ENCODE peak calls at places on chromosome 11, in nine cellular contexts. M is pancreas, Z is AG04450, S is A549, K is tibial artery, O is neural progenitor cell, U is psoas muscle, Y is upper lobe of right lung, P is fibroblast of lung. J is an unnamed sample.

GRCh38 chr11:132898021-132898420 is 634.3 kb downstream of the OPCML start:
- DNase-seq in M (no peak), Z (no peak), S (no peak), K (no peak), O (no peak), U (no peak), Y (no peak), P (peak), J (peak)

GRCh38 chr11:133955091-133955846 is 1.5 kb downstream of the IGSF9B start:
- DNase-seq in M (no peak), Z (no peak), S (no peak), K (peak), O (peak), U (peak), Y (no peak), P (no peak), J (no peak)

GRCh38 chr11:27242591-27242990 is 120.4 kb downstream of the CCDC34 start:
- DNase-seq in M (no peak), Z (no peak), S (no peak), K (no peak), O (no peak), U (no peak), Y (no peak), P (peak), J (no peak)

GRCh38 chr11:109808569-109808968 is 284.6 kb upstream of the ZC3H12C start:
- DNase-seq in M (no peak), Z (no peak), S (no peak), K (no peak), O (no peak), U (no peak), Y (no peak), P (peak), J (no peak)

GRCh38 chr11:6609502-6610015 is 2.5 kb downstream of the TAF10 start:
- DNase-seq in M (no peak), Z (no peak), S (no peak), K (no peak), O (no peak), U (no peak), Y (no peak), P (no peak), J (no peak)

GRCh38 chr11:57397394-57397990 is 7.0 kb upstream of the PRG2 start:
- DNase-seq in M (no peak), Z (no peak), S (no peak), K (no peak), O (no peak), U (no peak), Y (no peak), P (no peak), J (no peak)

GRCh38 chr11:34830648-34831047 is 85.5 kb downstream of the APIP start:
- DNase-seq in M (no peak), Z (peak), S (no peak), K (no peak), O (no peak), U (no peak), Y (no peak), P (peak), J (no peak)

GRCh38 chr11:57306941-57307598 is 17.7 kb downstream of the TNKS1BP1 start:
- DNase-seq in M (no peak), Z (no peak), S (no peak), K (no peak), O (no peak), U (peak), Y (no peak), P (no peak), J (no peak)

GRCh38 chr11:33719587-33719986 is 16.6 kb downstream of the CD59 start:
- DNase-seq in M (no peak), Z (no peak), S (no peak), K (no peak), O (no peak), U (no peak), Y (no peak), P (no peak), J (no peak)

GRCh38 chr11:33713162-33713913 is 12.7 kb upstream of the C11orf91 start:
- DNase-seq in M (no peak), Z (no peak), S (no peak), K (no peak), O (no peak), U (no peak), Y (no peak), P (peak), J (no peak)

GRCh38 chr11:33718441-33718840 is 17.8 kb downstream of the CD59 start:
- DNase-seq in M (no peak), Z (no peak), S (no peak), K (no peak), O (no peak), U (no peak), Y (no peak), P (no peak), J (no peak)

GRCh38 chr11:33713914-33714398 is 13.3 kb upstream of the C11orf91 start:
- DNase-seq in M (no peak), Z (no peak), S (no peak), K (no peak), O (no peak), U (no peak), Y (no peak), P (no peak), J (no peak)

GRCh38 chr11:33716236-33716635 is 15.6 kb upstream of the C11orf91 start:
- DNase-seq in M (no peak), Z (no peak), S (peak), K (no peak), O (no peak), U (no peak), Y (no peak), P (peak), J (no peak)
- TF ChIP-seq CTCF in M (peak), Z (peak), S (peak), K (peak), O (peak), U (peak), Y (peak), P (peak), J (peak)

GRCh38 chr11:54927704-54928103 is 221.1 kb downstream of the OR4A5 start:
- DNase-seq in M (no peak), Z (no peak), S (no peak), K (no peak), O (no peak), U (no peak), Y (no peak), P (no peak), J (no peak)
- H3K4me3 ChIP-seq in M (no peak), Z (no peak), S (no peak), K (no peak), O (no peak), U (no peak), Y (no peak), P (no peak), J (no peak)

GRCh38 chr11:10349281-10349665 is 44.4 kb downstream of the ADM start:
- DNase-seq in M (no peak), Z (no peak), S (no peak), K (no peak), O (no peak), U (no peak), Y (no peak), P (no peak), J (no peak)
- H3K27ac ChIP-seq in M (no peak), Z (no peak), S (no peak), K (no peak), O (no peak), U (peak), Y (no peak), P (no peak), J (no peak)

GRCh38 chr11:94998285-94998684 is 24.8 kb downstream of the KDM4D start:
- DNase-seq in M (no peak), Z (no peak), S (no peak), K (no peak), O (no peak), U (no peak), Y (no peak), P (no peak), J (no peak)

GRCh38 chr11:94993400-94993943 is 20.0 kb downstream of the KDM4D start:
- DNase-seq in M (no peak), Z (no peak), S (no peak), K (no peak), O (no peak), U (no peak), Y (no peak), P (no peak), J (no peak)

DNA sequence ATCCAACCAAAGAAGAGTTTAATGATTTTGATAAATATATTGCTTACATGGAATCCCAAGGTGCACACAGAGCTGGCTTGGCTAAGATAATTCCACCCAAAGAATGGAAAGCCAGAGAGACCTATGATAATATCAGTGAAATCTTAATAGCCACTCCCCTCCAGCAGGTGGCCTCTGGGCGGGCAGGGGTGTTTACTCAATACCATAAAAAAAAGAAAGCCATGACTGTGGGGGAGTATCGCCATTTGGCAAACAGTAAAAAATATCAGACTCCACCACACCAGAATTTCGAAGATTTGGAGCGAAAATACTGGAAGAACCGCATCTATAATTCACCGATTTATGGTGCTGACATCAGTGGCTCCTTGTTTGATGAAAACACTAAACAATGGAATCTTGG is 23.9 kb downstream of the KDM4D start:
- DNase-seq in M (no peak), Z (no peak), S (no peak), K (no peak), O (no peak), U (no peak), Y (no peak), P (no peak), J (no peak)
- TF ChIP-seq CTCF in M (no peak), Z (no peak), S (no peak), K (no peak), O (no peak), U (no peak), Y (no peak), P (no peak), J (no peak)

GRCh38 chr11:9137293-9138132 is 46.1 kb upstream of the SCUBE2 start:
- DNase-seq in M (peak), Z (peak), S (peak), K (peak), O (peak), U (peak), Y (peak), P (peak), J (peak)

GRCh38 chr11:9130297-9130696 is 38.9 kb upstream of the SCUBE2 start:
- DNase-seq in M (no peak), Z (no peak), S (no peak), K (no peak), O (no peak), U (no peak), Y (no peak), P (no peak), J (no peak)

GRCh38 chr11:9136731-9137130 is 45.3 kb upstream of the SCUBE2 start:
- DNase-seq in M (no peak), Z (no peak), S (no peak), K (no peak), O (no peak), U (no peak), Y (no peak), P (no peak), J (no peak)

GRCh38 chr11:9138133-9138453 is 46.7 kb upstream of the SCUBE2 start:
- DNase-seq in M (no peak), Z (no peak), S (no peak), K (no peak), O (no peak), U (no peak), Y (no peak), P (no peak), J (no peak)

DNA sequence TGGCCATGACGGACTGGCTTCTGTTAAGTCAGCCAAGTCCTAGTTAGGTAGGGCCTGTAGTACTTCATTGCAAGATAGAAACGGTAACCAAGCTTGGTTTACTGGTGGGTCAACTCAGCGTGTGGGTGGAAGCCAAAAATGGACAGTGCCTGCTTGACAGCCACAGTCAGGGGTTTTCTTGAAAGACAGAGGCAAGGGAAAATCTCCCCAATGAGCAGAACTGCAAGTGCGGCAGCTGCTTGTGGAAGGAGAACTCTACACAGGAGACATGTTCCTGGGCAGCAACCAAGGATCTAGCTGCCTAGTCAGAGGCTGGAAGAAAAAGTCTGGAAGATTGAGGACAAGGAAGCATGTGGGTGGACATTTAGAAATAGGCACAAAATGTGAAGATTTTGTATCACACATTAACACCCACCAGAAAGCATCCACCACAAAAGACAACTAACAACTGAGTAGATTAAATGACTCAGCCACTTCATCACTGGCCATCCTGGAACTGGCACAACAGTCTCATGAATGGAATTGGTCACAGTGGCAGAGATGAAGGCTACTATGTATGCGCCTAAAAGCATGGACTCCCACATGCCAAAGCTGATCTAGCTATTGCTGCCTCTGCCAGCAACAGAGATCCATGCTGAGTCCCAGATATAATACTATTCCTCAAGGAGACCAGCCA is 40.9 kb upstream of the SCUBE2 start:
- DNase-seq in M (no peak), Z (no peak), S (no peak), K (no peak), O (no peak), U (no peak), Y (no peak), P (peak), J (no peak)
- H3K4me3 ChIP-seq in M (no peak), Z (no peak), S (no peak), K (no peak), O (no peak), U (no peak), Y (no peak), P (no peak), J (no peak)

GRCh38 chr11:71103266-71103665 is 149.1 kb downstream of the SHANK2 start:
- DNase-seq in M (no peak), Z (no peak), S (no peak), K (no peak), O (no peak), U (no peak), Y (no peak), P (no peak), J (no peak)
- H3K27ac ChIP-seq in M (no peak), Z (no peak), S (no peak), K (no peak), O (no peak), U (no peak), Y (no peak), P (no peak), J (no peak)